ENCODE peak calls at places on chromosomes 4 and X, in eight cellular contexts. Y is AG09309; K is BJ; I is colonic mucosa; M is mucosa of descending colon; F is fibroblast of lung; D is suprapubic skin; P is CD8-positive, alpha-beta T cell. R is an unnamed sample.

GRCh38 chrX:72060196-72060974 is 71.3 kb downstream of the RTL5 start:
- DNase-seq in Y (no peak), K (no peak), I (no peak), M (no peak), F (no peak), D (no peak), P (no peak), R (no peak)

GRCh38 chrX:13009256-13009655 is 34.3 kb downstream of the TMSB4X start:
- DNase-seq in Y (no peak), K (no peak), I (no peak), M (no peak), F (peak), D (no peak), P (no peak), R (no peak)

GRCh38 chr4:152565338-152565737 is 29.4 kb upstream of the FBXW7 start:
- DNase-seq in Y (no peak), K (no peak), I (no peak), M (no peak), F (no peak), D (no peak), P (no peak), R (no peak)

GRCh38 chr4:84499065-84499982 is at the start of gene NKX6-1:
- DNase-seq in Y (peak), K (peak), I (peak), M (peak), F (peak), D (peak), P (no peak), R (peak)

GRCh38 chr4:128831526-128832252 is 22.2 kb downstream of the JADE1 start:
- DNase-seq in Y (no peak), K (no peak), I (no peak), M (no peak), F (peak), D (no peak), P (no peak), R (no peak)

GRCh38 chrX:47097018-47097417 is 18.8 kb downstream of the RGN start:
- DNase-seq in Y (no peak), K (no peak), I (no peak), M (no peak), F (no peak), D (no peak), P (no peak), R (no peak)

GRCh38 chr4:87806520-87806919 is 7.2 kb downstream of the IBSP start:
- DNase-seq in Y (no peak), K (no peak), I (no peak), M (no peak), F (peak), D (no peak), P (no peak), R (no peak)

GRCh38 chr4:123315617-123316016 is 81.0 kb upstream of the SPRY1 start:
- DNase-seq in Y (no peak), K (no peak), I (no peak), M (no peak), F (no peak), D (no peak), P (no peak), R (no peak)

GRCh38 chrX:53135581-53135980 is 41.6 kb downstream of the KANTR start:
- DNase-seq in Y (no peak), K (no peak), I (no peak), M (no peak), F (no peak), D (no peak), P (no peak), R (no peak)

GRCh38 chr4:77092832-77093800 is 17.3 kb upstream of the CCNI start:
- DNase-seq in Y (no peak), K (no peak), I (no peak), M (no peak), F (peak), D (no peak), P (no peak), R (no peak)

GRCh38 chr4:86924805-86925204 is 10.0 kb upstream of the AFF1 start:
- DNase-seq in Y (no peak), K (no peak), I (no peak), M (no peak), F (peak), D (no peak), P (no peak), R (no peak)

GRCh38 chr4:56637791-56638190 is 43.3 kb downstream of the HOPX start:
- DNase-seq in Y (no peak), K (no peak), I (no peak), M (no peak), F (no peak), D (no peak), P (no peak), R (peak)

GRCh38 chr4:98242538-98242937 is 18.6 kb upstream of the RAP1GDS1 start:
- DNase-seq in Y (no peak), K (no peak), I (no peak), M (no peak), F (peak), D (no peak), P (no peak), R (no peak)

GRCh38 chrX:119237526-119238035 is 1.5 kb downstream of the PGRMC1 start:
- DNase-seq in Y (no peak), K (no peak), I (no peak), M (peak), F (no peak), D (no peak), P (no peak), R (no peak)

GRCh38 chr4:184983660-184984356 is 34.5 kb upstream of the HELT start:
- DNase-seq in Y (peak), K (no peak), I (peak), M (peak), F (peak), D (no peak), P (peak), R (no peak)

GRCh38 chr4:109172301-109172700 is 130.2 kb downstream of the COL25A1 start:
- DNase-seq in Y (no peak), K (no peak), I (no peak), M (no peak), F (no peak), D (no peak), P (no peak), R (peak)

GRCh38 chrX:2701600-2701999 is 10.5 kb downstream of the CD99 start:
- DNase-seq in Y (no peak), K (no peak), I (no peak), M (no peak), F (no peak), D (no peak), P (no peak), R (no peak)

GRCh38 chr4:45063701-45064100 is 337.3 kb upstream of the GNPDA2 start:
- DNase-seq in Y (no peak), K (no peak), I (no peak), M (no peak), F (no peak), D (no peak), P (no peak), R (no peak)

GRCh38 chr4:4575284-4576211 is 33.7 kb upstream of the STX18 start:
- DNase-seq in Y (no peak), K (no peak), I (peak), M (peak), F (peak), D (peak), P (peak), R (no peak)

GRCh38 chr4:94455081-94455480 is 3.3 kb downstream of the PDLIM5 start:
- DNase-seq in Y (peak), K (no peak), I (peak), M (peak), F (peak), D (peak), P (no peak), R (no peak)

GRCh38 chrX:20515841-20516461 is 249.2 kb upstream of the RPS6KA3 start:
- DNase-seq in Y (peak), K (peak), I (no peak), M (peak), F (peak), D (no peak), P (no peak), R (peak)

GRCh38 chr4:1621996-1622637 is 62.0 kb downstream of the FAM53A start:
- DNase-seq in Y (no peak), K (no peak), I (no peak), M (no peak), F (no peak), D (no peak), P (no peak), R (no peak)

GRCh38 chrX:120794525-120794975 is 81.1 kb downstream of the CT47B1 start:
- DNase-seq in Y (no peak), K (no peak), I (no peak), M (no peak), F (peak), D (no peak), P (no peak), R (no peak)

GRCh38 chrX:110401142-110401541 is 42.5 kb downstream of the RTL9 start:
- DNase-seq in Y (no peak), K (no peak), I (no peak), M (no peak), F (no peak), D (no peak), P (no peak), R (no peak)

GRCh38 chr4:11535333-11535732 is 106.6 kb upstream of the HS3ST1 start:
- DNase-seq in Y (no peak), K (no peak), I (no peak), M (no peak), F (no peak), D (no peak), P (no peak), R (no peak)

GRCh38 chr4:113881256-113881655 is 98.2 kb downstream of the ARSJ start:
- DNase-seq in Y (no peak), K (no peak), I (no peak), M (no peak), F (peak), D (no peak), P (no peak), R (no peak)

GRCh38 chr4:34964613-34965012 is 1279.7 kb downstream of the ARAP2 start:
- DNase-seq in Y (no peak), K (no peak), I (no peak), M (no peak), F (no peak), D (no peak), P (no peak), R (no peak)

GRCh38 chrX:3393581-3394111 is 47.2 kb upstream of the MXRA5 start:
- DNase-seq in Y (peak), K (no peak), I (no peak), M (no peak), F (peak), D (no peak), P (no peak), R (no peak)

GRCh38 chr4:149031399-149031798 is 589.2 kb upstream of the NR3C2 start:
- DNase-seq in Y (no peak), K (no peak), I (peak), M (peak), F (peak), D (no peak), P (no peak), R (no peak)

GRCh38 chrX:155767101-155767878 is 113.9 kb upstream of the VAMP7 start:
- DNase-seq in Y (peak), K (peak), I (peak), M (peak), F (peak), D (peak), P (no peak), R (peak)

GRCh38 chrX:361231-362145 is 25.2 kb downstream of the PPP2R3B start:
- DNase-seq in Y (no peak), K (no peak), I (no peak), M (no peak), F (no peak), D (no peak), P (no peak), R (no peak)

GRCh38 chrX:54093159-54093558 is 48.9 kb upstream of the PHF8 start:
- DNase-seq in Y (no peak), K (no peak), I (no peak), M (no peak), F (no peak), D (no peak), P (no peak), R (no peak)

GRCh38 chr4:111689214-111689613 is 456.0 kb upstream of the FAM241A start:
- DNase-seq in Y (peak), K (peak), I (no peak), M (no peak), F (peak), D (peak), P (no peak), R (peak)

GRCh38 chr4:129747756-129748155 is 651.8 kb downstream of the C4orf33 start:
- DNase-seq in Y (no peak), K (no peak), I (no peak), M (no peak), F (no peak), D (no peak), P (no peak), R (no peak)

GRCh38 chr4:153735901-153736461 is 23.8 kb downstream of the RNF175 start:
- DNase-seq in Y (no peak), K (no peak), I (no peak), M (no peak), F (peak), D (no peak), P (no peak), R (no peak)

GRCh38 chr4:15244354-15244753 is 183.5 kb upstream of the C1QTNF7 start:
- DNase-seq in Y (no peak), K (no peak), I (no peak), M (no peak), F (peak), D (no peak), P (no peak), R (no peak)
- TF ChIP-seq CTCF in Y (no peak), K (no peak), I (no peak), M (no peak), F (no peak), D (no peak), P (no peak), R (no peak)

GRCh38 chrX:34879361-34879760 is 63.2 kb upstream of the FAM47B start:
- DNase-seq in Y (no peak), K (no peak), I (no peak), M (no peak), F (peak), D (no peak), P (no peak), R (no peak)
- H3K4me3 ChIP-seq in Y (no peak), K (no peak), I (no peak), M (no peak), F (no peak), D (no peak), P (no peak), R (no peak)

GRCh38 chr4:125765936-125766335 is 451.2 kb downstream of the FAT4 start:
- DNase-seq in Y (no peak), K (no peak), I (no peak), M (no peak), F (peak), D (no peak), P (no peak), R (no peak)
- TF ChIP-seq CTCF in Y (no peak), K (no peak), I (no peak), M (no peak), F (no peak), D (no peak), P (no peak), R (no peak)

GRCh38 chrX:153944140-153944799 is at the start of gene RENBP:
- DNase-seq in Y (no peak), K (no peak), I (no peak), M (peak), F (no peak), D (no peak), P (no peak), R (no peak)
- H3K4me3 ChIP-seq in Y (no peak), K (no peak), I (peak), M (no peak), F (no peak), D (peak), P (peak), R (peak)